ENCODE peak calls at places on chromosomes 13 and 19, in five cellular contexts. P, F, E, J and B are unnamed samples.

GRCh38 chr13:113971471-113972231 is 2.2 kb downstream of the C13orf46 start:
- DNase-seq in P (no peak), E (no peak), F (peak), J (no peak), B (no peak)

GRCh38 chr13:113989585-113990300 is 15.9 kb upstream of the C13orf46 start:
- DNase-seq in P (no peak), E (no peak), F (peak), J (no peak), B (no peak)

GRCh38 chr19:13817615-13818371 is 22.6 kb downstream of the ZSWIM4 start:
- DNase-seq in F (peak), E (no peak), P (no peak), J (no peak), B (no peak)

GRCh38 chr13:71814806-71815205 is 52.2 kb downstream of the DACH1 start:
- DNase-seq in J (no peak), P (no peak), E (no peak), F (no peak), B (no peak)

GRCh38 chr19:48608798-48609263 is 2.3 kb downstream of the SPACA4 start:
- DNase-seq in P (no peak), J (no peak), E (no peak), F (peak), B (no peak)

GRCh38 chr13:105545811-105546210 is 989.7 kb downstream of the EFNB2 start:
- DNase-seq in E (no peak), F (no peak), J (no peak), P (no peak), B (no peak)

GRCh38 chr19:50649433-50650391 is at the start of gene C19orf81:
- DNase-seq in J (peak), E (no peak), P (no peak), F (no peak), B (no peak)

GRCh38 chr19:17255150-17255621 is 9.4 kb downstream of the USHBP1 start:
- DNase-seq in F (no peak), J (no peak), P (no peak), E (no peak), B (no peak)

GRCh38 chr13:28301839-28302238 is 163.5 kb downstream of the PAN3 start:
- DNase-seq in F (no peak), J (no peak), E (no peak), P (no peak), B (no peak)

GRCh38 chr13:38686635-38687245 is at the start of gene FREM2:
- DNase-seq in F (no peak), E (no peak), P (no peak), J (peak), B (no peak)

GRCh38 chr13:57631607-57632275 is at the start of gene PCDH17:
- DNase-seq in E (no peak), P (peak), J (peak), F (peak), B (no peak)

GRCh38 chr19:51726049-51726448 is 2.3 kb upstream of the HAS1 start:
- DNase-seq in E (no peak), P (peak), J (no peak), F (no peak), B (peak)

GRCh38 chr13:46672338-46673090 is 119.5 kb downstream of the LRCH1 start:
- DNase-seq in J (no peak), E (no peak), F (no peak), P (no peak), B (no peak)

GRCh38 chr13:29785978-29786377 is 64.4 kb downstream of the UBL3 start:
- DNase-seq in E (no peak), J (no peak), F (no peak), P (no peak), B (no peak)
- H3K27ac ChIP-seq in E (no peak), J (no peak), F (no peak), P (no peak), B (no peak)

GRCh38 chr13:34039678-34040077 is 221.7 kb downstream of the RFC3 start:
- DNase-seq in F (no peak), E (no peak), P (no peak), J (no peak), B (no peak)

GRCh38 chr13:34044660-34045080 is 226.7 kb downstream of the RFC3 start:
- DNase-seq in E (no peak), P (no peak), F (no peak), J (no peak), B (peak)

GRCh38 chr13:34046457-34046856 is 228.5 kb downstream of the RFC3 start:
- DNase-seq in E (no peak), P (no peak), J (no peak), F (no peak), B (no peak)

GRCh38 chr13:34040863-34041262 is 222.9 kb downstream of the RFC3 start:
- DNase-seq in E (no peak), J (no peak), F (no peak), P (no peak), B (no peak)

DNA sequence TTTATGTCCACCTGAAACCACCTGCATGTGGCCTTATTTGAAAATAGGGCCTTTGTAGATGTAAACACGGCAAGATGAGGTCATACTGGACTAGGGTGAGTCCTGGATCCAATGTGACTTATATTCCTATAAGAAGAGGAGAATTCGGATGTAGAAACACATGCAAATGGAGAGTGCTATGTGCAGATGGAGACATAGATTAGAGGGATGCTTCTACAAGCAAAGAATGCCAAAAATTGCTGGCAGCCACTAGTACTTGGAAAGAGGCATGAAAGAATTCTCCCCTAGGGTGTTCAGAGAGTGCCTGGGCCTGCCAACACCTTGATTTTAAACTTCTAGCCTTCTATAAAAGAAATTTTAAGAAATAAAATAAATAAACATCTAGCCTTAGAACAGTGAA is 226.1 kb downstream of the RFC3 start:
- DNase-seq in J (no peak), F (no peak), P (no peak), E (no peak), B (peak)
- H3K27ac ChIP-seq in J (no peak), F (no peak), P (no peak), E (no peak), B (peak)

GRCh38 chr19:10963865-10964264 is 3.0 kb downstream of the SMARCA4 start:
- DNase-seq in E (no peak), P (no peak), F (no peak), J (no peak), B (no peak)

GRCh38 chr19:10960314-10961072 is at the start of gene SMARCA4:
- DNase-seq in F (peak), E (peak), J (peak), P (peak), B (peak)

GRCh38 chr19:10961763-10962536 is 1.1 kb downstream of the SMARCA4 start:
- DNase-seq in J (peak), E (no peak), F (no peak), P (no peak), B (no peak)

GRCh38 chr19:10962863-10963262 is 2.0 kb downstream of the SMARCA4 start:
- DNase-seq in E (no peak), P (no peak), J (no peak), F (no peak), B (no peak)

DNA sequence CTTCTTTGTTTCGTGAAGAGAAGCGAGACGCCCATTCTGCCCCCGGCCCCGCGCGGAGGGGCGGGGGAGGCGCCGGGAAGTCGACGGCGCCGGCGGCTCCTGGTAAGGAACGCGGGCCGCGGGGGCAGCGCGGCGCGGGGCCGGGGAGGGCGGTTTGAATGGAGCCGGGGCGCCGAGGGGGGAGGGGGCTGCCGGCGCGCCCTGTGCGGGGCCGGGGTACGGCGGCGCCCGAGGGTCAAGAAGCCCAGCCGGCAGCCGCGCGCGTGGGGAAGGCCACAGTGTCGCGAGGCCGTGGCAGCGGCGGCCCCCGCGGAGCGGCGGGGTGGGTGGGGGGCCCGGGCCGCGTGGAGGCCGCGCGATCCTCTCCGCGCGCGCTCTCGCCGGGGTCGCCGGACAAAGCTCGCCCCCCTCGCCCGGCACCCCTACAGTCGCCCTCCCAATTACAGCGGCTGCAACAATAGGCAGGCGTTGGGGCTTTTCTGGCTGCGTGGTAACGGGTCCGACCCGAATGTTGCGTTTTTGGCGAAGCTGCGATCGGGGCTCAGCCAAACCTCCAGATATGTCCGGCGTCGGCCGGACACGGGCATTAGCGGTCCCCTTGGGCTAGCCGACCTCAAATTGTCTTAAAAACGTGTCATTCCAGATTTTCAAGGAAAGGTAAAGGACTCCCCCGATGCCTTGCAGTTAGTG is 388 bp downstream of the SMARCA4 start:
- DNase-seq in E (peak), P (no peak), J (peak), F (no peak), B (no peak)
- H3K27ac ChIP-seq in E (peak), P (peak), J (peak), F (peak), B (peak)

DNA sequence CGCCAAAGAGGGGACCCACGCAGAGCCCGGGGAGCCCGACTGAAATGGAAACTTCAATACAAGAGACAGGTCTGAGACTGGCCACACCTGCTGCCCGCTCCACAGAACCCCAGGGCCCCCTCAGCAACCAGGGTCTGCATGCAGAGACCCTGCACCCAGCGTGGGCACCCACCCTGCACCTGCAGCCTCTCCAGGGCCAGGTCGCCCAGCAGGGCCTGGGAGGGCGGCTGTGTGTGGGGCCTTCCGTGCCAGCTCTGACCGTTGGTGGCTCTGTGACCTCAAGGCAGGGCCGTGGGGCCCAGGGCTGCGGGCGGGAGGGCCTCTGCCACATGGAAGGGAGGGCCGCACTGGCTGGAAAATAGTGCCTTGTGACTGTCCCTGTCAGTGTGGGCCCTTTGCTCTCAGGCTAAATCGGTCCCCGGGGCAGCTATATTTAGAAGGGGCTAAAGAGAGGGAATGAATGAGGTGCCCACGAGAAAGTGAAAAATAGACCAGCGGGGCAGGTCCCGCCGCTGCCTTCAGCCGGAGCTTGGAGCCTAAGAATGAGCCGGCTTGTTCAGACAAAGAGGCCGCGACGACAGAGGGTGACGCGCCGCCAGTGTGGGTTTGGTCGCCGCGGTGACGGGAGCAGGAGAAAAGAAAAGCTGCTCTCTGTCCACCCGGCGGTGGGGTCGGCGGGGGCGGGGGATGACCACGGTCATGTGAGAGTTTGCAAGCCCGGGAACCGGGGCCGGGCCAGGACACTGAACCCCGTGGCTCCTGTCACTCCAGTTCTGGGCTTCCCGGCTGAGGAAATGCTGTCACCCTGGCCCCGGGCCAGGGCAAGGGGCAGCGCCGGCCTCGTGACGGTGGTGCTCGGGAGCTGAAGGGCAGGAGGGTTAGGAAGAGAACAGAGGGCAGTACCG is 70.5 kb downstream of the GADD45B start:
- DNase-seq in P (peak), E (peak), J (peak), F (peak), B (no peak)
- H3K27ac ChIP-seq in P (peak), E (peak), J (peak), F (peak), B (no peak)

GRCh38 chr13:110329258-110329657 is 22.2 kb downstream of the COL4A2 start:
- DNase-seq in E (no peak), P (no peak), J (no peak), F (no peak), B (no peak)
- H3K27ac ChIP-seq in E (no peak), P (peak), J (no peak), F (no peak), B (no peak)

DNA sequence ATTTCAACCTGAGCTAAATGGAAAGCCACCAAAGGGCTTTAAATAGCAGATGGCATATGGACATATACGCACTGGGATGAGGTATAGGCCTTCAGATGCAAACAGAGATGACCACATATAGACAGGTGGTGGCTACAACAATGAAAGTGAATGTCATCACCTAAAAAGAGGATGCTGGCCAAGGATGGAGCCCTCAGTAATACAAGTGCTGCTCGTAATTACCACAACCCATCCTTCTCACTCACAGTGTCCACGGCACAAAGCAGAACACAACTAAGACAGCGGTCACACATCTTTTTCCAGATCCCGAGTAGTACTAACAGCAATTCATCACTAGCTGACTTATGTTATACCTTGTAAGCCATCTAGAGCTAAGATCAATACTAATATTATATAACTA is 18.2 kb upstream of the DOCK9 start:
- DNase-seq in F (no peak), J (no peak), E (no peak), P (no peak), B (no peak)
- H3K27ac ChIP-seq in F (no peak), J (no peak), E (no peak), P (no peak), B (no peak)

DNA sequence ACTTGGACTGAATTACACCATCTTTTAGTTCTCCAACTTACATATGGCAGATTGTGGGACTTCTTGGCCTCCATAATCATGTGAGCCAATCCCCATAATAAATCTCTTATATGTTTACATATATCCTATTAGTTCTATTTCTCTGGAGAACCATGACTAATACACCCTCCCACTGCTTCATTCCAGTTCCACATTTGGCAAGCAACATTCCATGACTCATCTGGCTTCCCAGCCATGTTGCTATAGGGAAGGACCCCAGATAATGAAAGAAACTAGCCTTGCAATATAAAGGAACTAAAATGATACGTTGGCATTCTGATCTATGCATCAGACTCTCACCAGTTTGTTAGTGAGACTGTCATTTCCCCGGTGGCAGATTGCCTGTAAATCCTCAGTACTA is 10.9 kb upstream of the ACOD1 start:
- DNase-seq in E (no peak), J (no peak), F (no peak), P (no peak), B (peak)
- H3K27ac ChIP-seq in E (no peak), J (no peak), F (no peak), P (no peak), B (peak)

GRCh38 chr13:111431241-111431640 is 110.8 kb downstream of the TEX29 start:
- DNase-seq in J (no peak), P (no peak), E (no peak), F (no peak), B (no peak)
- H3K27ac ChIP-seq in J (no peak), P (no peak), E (no peak), F (no peak), B (no peak)

GRCh38 chr19:19465436-19466070 is 49.8 kb downstream of the TSSK6 start:
- DNase-seq in P (no peak), E (no peak), F (no peak), J (no peak), B (no peak)

GRCh38 chr19:19463348-19464117 is 51.8 kb downstream of the TSSK6 start:
- DNase-seq in E (no peak), P (no peak), F (no peak), J (no peak), B (no peak)

GRCh38 chr19:19464339-19465098 is 50.8 kb downstream of the TSSK6 start:
- DNase-seq in F (no peak), J (peak), P (no peak), E (no peak), B (peak)

GRCh38 chr19:19468424-19469050 is 46.8 kb downstream of the TSSK6 start:
- DNase-seq in P (no peak), E (no peak), F (no peak), J (no peak), B (no peak)

GRCh38 chr19:19466201-19466600 is 49.1 kb downstream of the TSSK6 start:
- DNase-seq in E (no peak), P (no peak), J (no peak), F (no peak), B (no peak)
- H3K27ac ChIP-seq in E (no peak), P (no peak), J (no peak), F (no peak), B (no peak)

DNA sequence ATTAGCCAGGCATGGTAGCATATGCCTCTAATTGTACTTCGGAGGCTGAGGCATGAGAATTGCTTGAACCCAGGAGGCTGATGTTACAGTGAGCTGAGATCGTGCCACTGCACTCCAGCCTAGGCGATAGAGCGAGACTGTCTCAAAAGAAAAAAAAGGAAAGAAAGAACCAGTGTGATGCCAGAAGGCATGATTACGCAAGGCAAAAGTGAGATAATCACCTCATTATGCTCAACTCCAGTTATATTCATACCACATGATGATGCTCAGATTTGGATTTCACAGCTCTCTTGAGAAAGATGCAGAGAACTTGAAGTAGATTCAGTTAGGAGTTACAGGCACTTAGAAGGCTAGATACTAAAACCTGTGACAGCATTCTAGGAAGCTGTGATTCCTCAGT is 21.8 kb downstream of the RCBTB1 start:
- DNase-seq in J (no peak), F (no peak), P (no peak), E (no peak), B (no peak)
- H3K27ac ChIP-seq in J (no peak), F (no peak), P (no peak), E (no peak), B (no peak)